ENCODE peak calls at places on chromosomes 5 and 9, in nine cellular contexts. P is fibroblast of pulmonary artery, O is naive B cell, J is GM10248, I is ascending aorta, S is ACHN, Q is Ammon's horn, H is frontal cortex, K is NCI-H1105 treated with DMSO at 0.1 percent for 48 hours. F is an unnamed sample.

GRCh38 chr5:62791059-62791458 is 212.4 kb downstream of the LRRC70 start:
- DNase-seq in P (peak), O (no peak), J (no peak), I (no peak), S (peak), Q (no peak), H (no peak), K (no peak), F (no peak)

GRCh38 chr9:75047506-75047905 is 19.4 kb upstream of the CARNMT1 start:
- DNase-seq in P (no peak), O (no peak), J (no peak), I (no peak), S (no peak), Q (no peak), H (no peak), K (no peak), F (no peak)

GRCh38 chr9:119526703-119527102 is 157.5 kb upstream of the BRINP1 start:
- DNase-seq in P (no peak), O (no peak), J (no peak), I (no peak), S (no peak), Q (no peak), H (no peak), K (peak), F (no peak)

GRCh38 chr5:945691-946541 is 53.2 kb downstream of the TRIP13 start:
- DNase-seq in P (no peak), O (no peak), J (no peak), I (no peak), S (no peak), Q (no peak), H (no peak), K (peak), F (no peak)

GRCh38 chr9:87718852-87719612 is 6.9 kb upstream of the CTSL start:
- DNase-seq in P (peak), O (no peak), J (no peak), I (no peak), S (no peak), Q (no peak), H (no peak), K (no peak), F (no peak)

GRCh38 chr5:92559331-92559730 is 1021.7 kb downstream of the NR2F1-AS1 start:
- DNase-seq in P (no peak), O (no peak), J (no peak), I (no peak), S (no peak), Q (no peak), H (no peak), K (no peak), F (no peak)

GRCh38 chr9:21591221-21592062 is 109.3 kb upstream of the IFNE start:
- DNase-seq in P (peak), O (no peak), J (no peak), I (peak), S (no peak), Q (peak), H (no peak), K (no peak), F (peak)

GRCh38 chr9:35060548-35061207 is 11.7 kb downstream of the VCP start:
- DNase-seq in P (no peak), O (no peak), J (no peak), I (no peak), S (no peak), Q (no peak), H (no peak), K (no peak), F (no peak)

GRCh38 chr5:123951204-123951977 is 439.4 kb downstream of the CSNK1G3 start:
- DNase-seq in P (peak), O (no peak), J (no peak), I (no peak), S (peak), Q (no peak), H (no peak), K (no peak), F (no peak)

GRCh38 chr5:149203896-149204544 is 62.7 kb downstream of the ABLIM3 start:
- DNase-seq in P (peak), O (no peak), J (no peak), I (no peak), S (no peak), Q (no peak), H (peak), K (no peak), F (no peak)

GRCh38 chr5:141514330-141515111 is 25.6 kb downstream of the PCDHGC5 start:
- DNase-seq in P (peak), O (no peak), J (no peak), I (peak), S (peak), Q (no peak), H (no peak), K (peak), F (no peak)

GRCh38 chr9:98842510-98842909 is 35.0 kb downstream of the GALNT12 start:
- DNase-seq in P (no peak), O (no peak), J (no peak), I (no peak), S (no peak), Q (no peak), H (no peak), K (no peak), F (no peak)

GRCh38 chr5:112210430-112211005 is 208.6 kb downstream of the EPB41L4A start:
- DNase-seq in P (peak), O (no peak), J (peak), I (no peak), S (peak), Q (peak), H (peak), K (peak), F (no peak)

GRCh38 chr5:60649288-60649917 is 50.6 kb downstream of the DEPDC1B start:
- DNase-seq in P (peak), O (peak), J (peak), I (no peak), S (peak), Q (peak), H (no peak), K (peak), F (no peak)

GRCh38 chr5:11482011-11482410 is 422.2 kb downstream of the CTNND2 start:
- DNase-seq in P (no peak), O (no peak), J (no peak), I (no peak), S (no peak), Q (no peak), H (no peak), K (no peak), F (no peak)

GRCh38 chr5:59062986-59063683 is 480.3 kb downstream of the RAB3C start:
- DNase-seq in P (peak), O (no peak), J (no peak), I (no peak), S (no peak), Q (no peak), H (no peak), K (no peak), F (no peak)

GRCh38 chr5:54062958-54063357 is 247.4 kb downstream of the ARL15 start:
- DNase-seq in P (peak), O (no peak), J (no peak), I (no peak), S (no peak), Q (peak), H (no peak), K (no peak), F (no peak)

GRCh38 chr9:124332756-124333155 is 75.0 kb downstream of the NEK6 start:
- DNase-seq in P (no peak), O (no peak), J (no peak), I (no peak), S (no peak), Q (no peak), H (no peak), K (no peak), F (no peak)

GRCh38 chr5:109275919-109276318 is 133.9 kb downstream of the PJA2 start:
- DNase-seq in P (no peak), O (no peak), J (no peak), I (no peak), S (no peak), Q (no peak), H (no peak), K (no peak), F (no peak)

F was measured in sigmoid colon.